ENCODE peak calls at places on chromosomes 5 and 9, in six cellular contexts. One of them, this sample, is unnamed.

GRCh38 chr5:9698125-9698848 is 68.1 kb upstream of the TAS2R1 start:
- DNase-seq in GM12891: no peak
- DNase-seq in stimulated activated CD4-positive, alpha-beta T cell treated with anti-CD3 and anti-CD28 coated beads, Interleukin-4, amount 100 ng/mL, for 1 hour: no peak
- DNase-seq in LoVo: no peak
- DNase-seq in Kasumi-1: no peak
- DNase-seq in hepatic stellate cell: no peak
- DNase-seq in this sample: no peak

GRCh38 chr5:159965031-159965837 is 43.7 kb upstream of the TTC1 start:
- DNase-seq in GM12891: no peak
- DNase-seq in stimulated activated CD4-positive, alpha-beta T cell treated with anti-CD3 and anti-CD28 coated beads, Interleukin-4, amount 100 ng/mL, for 1 hour: peak
- DNase-seq in LoVo: peak
- DNase-seq in Kasumi-1: peak
- DNase-seq in hepatic stellate cell: peak
- DNase-seq in this sample: peak

GRCh38 chr5:12691330-12691729 is 787.1 kb upstream of the CTNND2 start:
- DNase-seq in GM12891: no peak
- DNase-seq in stimulated activated CD4-positive, alpha-beta T cell treated with anti-CD3 and anti-CD28 coated beads, Interleukin-4, amount 100 ng/mL, for 1 hour: no peak
- DNase-seq in LoVo: no peak
- DNase-seq in Kasumi-1: no peak
- DNase-seq in hepatic stellate cell: no peak
- DNase-seq in this sample: no peak

GRCh38 chr9:114140850-114141249 is 14.5 kb upstream of the COL27A1 start:
- DNase-seq in GM12891: no peak
- DNase-seq in stimulated activated CD4-positive, alpha-beta T cell treated with anti-CD3 and anti-CD28 coated beads, Interleukin-4, amount 100 ng/mL, for 1 hour: no peak
- DNase-seq in LoVo: no peak
- DNase-seq in Kasumi-1: no peak
- DNase-seq in hepatic stellate cell: no peak
- DNase-seq in this sample: no peak

GRCh38 chr5:1048861-1049838 is 40.5 kb downstream of the NKD2 start:
- DNase-seq in GM12891: no peak
- DNase-seq in stimulated activated CD4-positive, alpha-beta T cell treated with anti-CD3 and anti-CD28 coated beads, Interleukin-4, amount 100 ng/mL, for 1 hour: no peak
- DNase-seq in LoVo: no peak
- DNase-seq in Kasumi-1: no peak
- DNase-seq in hepatic stellate cell: no peak
- DNase-seq in this sample: no peak

GRCh38 chr9:108351571-108351970 is 504.2 kb downstream of the ACTL7B start:
- DNase-seq in GM12891: no peak
- DNase-seq in stimulated activated CD4-positive, alpha-beta T cell treated with anti-CD3 and anti-CD28 coated beads, Interleukin-4, amount 100 ng/mL, for 1 hour: no peak
- DNase-seq in LoVo: no peak
- DNase-seq in Kasumi-1: no peak
- DNase-seq in hepatic stellate cell: no peak
- DNase-seq in this sample: no peak

GRCh38 chr9:76475691-76476090 is 16.7 kb downstream of the GCNT1 start:
- DNase-seq in GM12891: no peak
- DNase-seq in stimulated activated CD4-positive, alpha-beta T cell treated with anti-CD3 and anti-CD28 coated beads, Interleukin-4, amount 100 ng/mL, for 1 hour: no peak
- DNase-seq in LoVo: no peak
- DNase-seq in Kasumi-1: no peak
- DNase-seq in hepatic stellate cell: no peak
- DNase-seq in this sample: no peak

GRCh38 chr9:108347463-108348153 is 508.2 kb downstream of the ACTL7B start:
- DNase-seq in GM12891: no peak
- DNase-seq in stimulated activated CD4-positive, alpha-beta T cell treated with anti-CD3 and anti-CD28 coated beads, Interleukin-4, amount 100 ng/mL, for 1 hour: no peak
- DNase-seq in LoVo: no peak
- DNase-seq in Kasumi-1: no peak
- DNase-seq in hepatic stellate cell: no peak
- DNase-seq in this sample: no peak

GRCh38 chr5:124418390-124418789 is 328.0 kb downstream of the ZNF608 start:
- DNase-seq in GM12891: no peak
- DNase-seq in stimulated activated CD4-positive, alpha-beta T cell treated with anti-CD3 and anti-CD28 coated beads, Interleukin-4, amount 100 ng/mL, for 1 hour: no peak
- DNase-seq in LoVo: no peak
- DNase-seq in Kasumi-1: no peak
- DNase-seq in hepatic stellate cell: no peak
- DNase-seq in this sample: no peak

GRCh38 chr5:125298258-125298657 is 551.8 kb upstream of the ZNF608 start:
- DNase-seq in GM12891: no peak
- DNase-seq in stimulated activated CD4-positive, alpha-beta T cell treated with anti-CD3 and anti-CD28 coated beads, Interleukin-4, amount 100 ng/mL, for 1 hour: no peak
- DNase-seq in LoVo: no peak
- DNase-seq in Kasumi-1: no peak
- DNase-seq in hepatic stellate cell: no peak
- DNase-seq in this sample: no peak

GRCh38 chr9:127451681-127452480 is 571 bp downstream of the LRSAM1 start:
- DNase-seq in GM12891: peak
- DNase-seq in stimulated activated CD4-positive, alpha-beta T cell treated with anti-CD3 and anti-CD28 coated beads, Interleukin-4, amount 100 ng/mL, for 1 hour: peak
- DNase-seq in LoVo: peak
- DNase-seq in Kasumi-1: peak
- DNase-seq in hepatic stellate cell: peak
- DNase-seq in this sample: no peak

GRCh38 chr5:177476531-177477233 is 3.2 kb upstream of the DBN1 start:
- DNase-seq in GM12891: no peak
- DNase-seq in stimulated activated CD4-positive, alpha-beta T cell treated with anti-CD3 and anti-CD28 coated beads, Interleukin-4, amount 100 ng/mL, for 1 hour: no peak
- DNase-seq in LoVo: no peak
- DNase-seq in Kasumi-1: no peak
- DNase-seq in hepatic stellate cell: peak
- DNase-seq in this sample: no peak

GRCh38 chr9:97357056-97357455 is 49.6 kb downstream of the CCDC180 start:
- DNase-seq in GM12891: no peak
- DNase-seq in stimulated activated CD4-positive, alpha-beta T cell treated with anti-CD3 and anti-CD28 coated beads, Interleukin-4, amount 100 ng/mL, for 1 hour: no peak
- DNase-seq in LoVo: no peak
- DNase-seq in Kasumi-1: no peak
- DNase-seq in hepatic stellate cell: no peak
- DNase-seq in this sample: no peak

GRCh38 chr9:79300153-79300552 is 271.6 kb upstream of the TLE4 start:
- DNase-seq in GM12891: no peak
- DNase-seq in stimulated activated CD4-positive, alpha-beta T cell treated with anti-CD3 and anti-CD28 coated beads, Interleukin-4, amount 100 ng/mL, for 1 hour: no peak
- DNase-seq in LoVo: no peak
- DNase-seq in Kasumi-1: no peak
- DNase-seq in hepatic stellate cell: no peak
- DNase-seq in this sample: no peak

GRCh38 chr9:138053996-138054752 is 176.6 kb downstream of the CACNA1B start:
- DNase-seq in GM12891: no peak
- DNase-seq in stimulated activated CD4-positive, alpha-beta T cell treated with anti-CD3 and anti-CD28 coated beads, Interleukin-4, amount 100 ng/mL, for 1 hour: no peak
- DNase-seq in LoVo: no peak
- DNase-seq in Kasumi-1: no peak
- DNase-seq in hepatic stellate cell: no peak
- DNase-seq in this sample: no peak

GRCh38 chr5:160903076-160903475 is 51.1 kb upstream of the ATP10B start:
- DNase-seq in GM12891: no peak
- DNase-seq in stimulated activated CD4-positive, alpha-beta T cell treated with anti-CD3 and anti-CD28 coated beads, Interleukin-4, amount 100 ng/mL, for 1 hour: no peak
- DNase-seq in LoVo: no peak
- DNase-seq in Kasumi-1: no peak
- DNase-seq in hepatic stellate cell: no peak
- DNase-seq in this sample: no peak

GRCh38 chr5:113102121-113102531 is 125.5 kb downstream of the DCP2 start:
- DNase-seq in GM12891: no peak
- DNase-seq in stimulated activated CD4-positive, alpha-beta T cell treated with anti-CD3 and anti-CD28 coated beads, Interleukin-4, amount 100 ng/mL, for 1 hour: no peak
- DNase-seq in LoVo: no peak
- DNase-seq in Kasumi-1: no peak
- DNase-seq in hepatic stellate cell: no peak
- DNase-seq in this sample: no peak

GRCh38 chr5:1000329-1000728 is 8.3 kb upstream of the NKD2 start:
- DNase-seq in GM12891: no peak
- DNase-seq in stimulated activated CD4-positive, alpha-beta T cell treated with anti-CD3 and anti-CD28 coated beads, Interleukin-4, amount 100 ng/mL, for 1 hour: no peak
- DNase-seq in LoVo: no peak
- DNase-seq in Kasumi-1: no peak
- DNase-seq in hepatic stellate cell: no peak
- DNase-seq in this sample: no peak

GRCh38 chr9:99919930-99920329 is 13.5 kb downstream of the STX17 start:
- DNase-seq in GM12891: no peak
- DNase-seq in stimulated activated CD4-positive, alpha-beta T cell treated with anti-CD3 and anti-CD28 coated beads, Interleukin-4, amount 100 ng/mL, for 1 hour: no peak
- DNase-seq in LoVo: no peak
- DNase-seq in Kasumi-1: no peak
- DNase-seq in hepatic stellate cell: no peak
- DNase-seq in this sample: no peak

GRCh38 chr5:1039210-1039548 is 30.6 kb downstream of the NKD2 start:
- DNase-seq in GM12891: no peak
- DNase-seq in stimulated activated CD4-positive, alpha-beta T cell treated with anti-CD3 and anti-CD28 coated beads, Interleukin-4, amount 100 ng/mL, for 1 hour: no peak
- DNase-seq in LoVo: no peak
- DNase-seq in Kasumi-1: no peak
- DNase-seq in hepatic stellate cell: no peak
- DNase-seq in this sample: no peak

GRCh38 chr5:112012112-112012511 is 255.1 kb upstream of the NREP start:
- DNase-seq in GM12891: no peak
- DNase-seq in stimulated activated CD4-positive, alpha-beta T cell treated with anti-CD3 and anti-CD28 coated beads, Interleukin-4, amount 100 ng/mL, for 1 hour: no peak
- DNase-seq in LoVo: no peak
- DNase-seq in Kasumi-1: no peak
- DNase-seq in hepatic stellate cell: no peak
- DNase-seq in this sample: no peak

GRCh38 chr5:109418752-109419352 is 9.1 kb upstream of the PJA2 start:
- DNase-seq in GM12891: no peak
- DNase-seq in stimulated activated CD4-positive, alpha-beta T cell treated with anti-CD3 and anti-CD28 coated beads, Interleukin-4, amount 100 ng/mL, for 1 hour: no peak
- DNase-seq in LoVo: no peak
- DNase-seq in Kasumi-1: no peak
- DNase-seq in hepatic stellate cell: no peak
- DNase-seq in this sample: no peak

GRCh38 chr5:33936004-33936380 is 194 bp upstream of the RXFP3 start:
- DNase-seq in GM12891: peak
- DNase-seq in stimulated activated CD4-positive, alpha-beta T cell treated with anti-CD3 and anti-CD28 coated beads, Interleukin-4, amount 100 ng/mL, for 1 hour: peak
- DNase-seq in LoVo: no peak
- DNase-seq in Kasumi-1: peak
- DNase-seq in hepatic stellate cell: peak
- DNase-seq in this sample: no peak

GRCh38 chr9:137757613-137758029 is 120.0 kb upstream of the CACNA1B start:
- DNase-seq in GM12891: no peak
- DNase-seq in stimulated activated CD4-positive, alpha-beta T cell treated with anti-CD3 and anti-CD28 coated beads, Interleukin-4, amount 100 ng/mL, for 1 hour: peak
- DNase-seq in LoVo: peak
- DNase-seq in Kasumi-1: no peak
- DNase-seq in hepatic stellate cell: peak
- DNase-seq in this sample: peak

GRCh38 chr5:32504923-32505596 is 60.5 kb upstream of the ZFR start:
- DNase-seq in GM12891: no peak
- DNase-seq in stimulated activated CD4-positive, alpha-beta T cell treated with anti-CD3 and anti-CD28 coated beads, Interleukin-4, amount 100 ng/mL, for 1 hour: no peak
- DNase-seq in LoVo: no peak
- DNase-seq in Kasumi-1: peak
- DNase-seq in hepatic stellate cell: peak
- DNase-seq in this sample: no peak

GRCh38 chr9:93468763-93469456 is 15.5 kb upstream of the FAM120AOS start:
- DNase-seq in GM12891: no peak
- DNase-seq in stimulated activated CD4-positive, alpha-beta T cell treated with anti-CD3 and anti-CD28 coated beads, Interleukin-4, amount 100 ng/mL, for 1 hour: no peak
- DNase-seq in LoVo: peak
- DNase-seq in Kasumi-1: no peak
- DNase-seq in hepatic stellate cell: peak
- DNase-seq in this sample: no peak

GRCh38 chr5:93995126-93995621 is 253.8 kb upstream of the POU5F2 start:
- DNase-seq in GM12891: no peak
- DNase-seq in stimulated activated CD4-positive, alpha-beta T cell treated with anti-CD3 and anti-CD28 coated beads, Interleukin-4, amount 100 ng/mL, for 1 hour: no peak
- DNase-seq in LoVo: no peak
- DNase-seq in Kasumi-1: no peak
- DNase-seq in hepatic stellate cell: no peak
- DNase-seq in this sample: no peak

GRCh38 chr9:137799630-137799983 is 78.0 kb upstream of the CACNA1B start:
- DNase-seq in GM12891: no peak
- DNase-seq in stimulated activated CD4-positive, alpha-beta T cell treated with anti-CD3 and anti-CD28 coated beads, Interleukin-4, amount 100 ng/mL, for 1 hour: no peak
- DNase-seq in LoVo: no peak
- DNase-seq in Kasumi-1: no peak
- DNase-seq in hepatic stellate cell: no peak
- DNase-seq in this sample: no peak

GRCh38 chr5:1901081-1901480 is 18.4 kb upstream of the IRX4 start:
- DNase-seq in GM12891: no peak
- DNase-seq in stimulated activated CD4-positive, alpha-beta T cell treated with anti-CD3 and anti-CD28 coated beads, Interleukin-4, amount 100 ng/mL, for 1 hour: no peak
- DNase-seq in LoVo: no peak
- DNase-seq in Kasumi-1: no peak
- DNase-seq in hepatic stellate cell: no peak
- DNase-seq in this sample: no peak

GRCh38 chr5:125492977-125493376 is 746.5 kb upstream of the ZNF608 start:
- DNase-seq in GM12891: no peak
- DNase-seq in stimulated activated CD4-positive, alpha-beta T cell treated with anti-CD3 and anti-CD28 coated beads, Interleukin-4, amount 100 ng/mL, for 1 hour: no peak
- DNase-seq in LoVo: no peak
- DNase-seq in Kasumi-1: no peak
- DNase-seq in hepatic stellate cell: no peak
- DNase-seq in this sample: no peak

GRCh38 chr5:149426931-149427330 is 47.8 kb upstream of the IL17B start:
- DNase-seq in GM12891: no peak
- DNase-seq in stimulated activated CD4-positive, alpha-beta T cell treated with anti-CD3 and anti-CD28 coated beads, Interleukin-4, amount 100 ng/mL, for 1 hour: no peak
- DNase-seq in LoVo: peak
- DNase-seq in Kasumi-1: no peak
- DNase-seq in hepatic stellate cell: no peak
- DNase-seq in this sample: no peak

GRCh38 chr5:66013906-66014305 is 87.5 kb downstream of the ERBIN start:
- DNase-seq in GM12891: no peak
- DNase-seq in stimulated activated CD4-positive, alpha-beta T cell treated with anti-CD3 and anti-CD28 coated beads, Interleukin-4, amount 100 ng/mL, for 1 hour: no peak
- DNase-seq in LoVo: no peak
- DNase-seq in Kasumi-1: no peak
- DNase-seq in hepatic stellate cell: no peak
- DNase-seq in this sample: no peak

GRCh38 chr9:89635816-89636215 is 31.0 kb downstream of the GADD45G start:
- DNase-seq in GM12891: no peak
- DNase-seq in stimulated activated CD4-positive, alpha-beta T cell treated with anti-CD3 and anti-CD28 coated beads, Interleukin-4, amount 100 ng/mL, for 1 hour: no peak
- DNase-seq in LoVo: no peak
- DNase-seq in Kasumi-1: no peak
- DNase-seq in hepatic stellate cell: no peak
- DNase-seq in this sample: no peak

GRCh38 chr5:73625905-73626811 is at the start of gene ARHGEF28:
- DNase-seq in GM12891: peak
- DNase-seq in stimulated activated CD4-positive, alpha-beta T cell treated with anti-CD3 and anti-CD28 coated beads, Interleukin-4, amount 100 ng/mL, for 1 hour: peak
- DNase-seq in LoVo: peak
- DNase-seq in Kasumi-1: no peak
- DNase-seq in hepatic stellate cell: peak
- DNase-seq in this sample: no peak

GRCh38 chr5:155259648-155260047 is 246.1 kb downstream of the KIF4B start:
- DNase-seq in GM12891: no peak
- DNase-seq in stimulated activated CD4-positive, alpha-beta T cell treated with anti-CD3 and anti-CD28 coated beads, Interleukin-4, amount 100 ng/mL, for 1 hour: no peak
- DNase-seq in LoVo: no peak
- DNase-seq in Kasumi-1: no peak
- DNase-seq in hepatic stellate cell: no peak
- DNase-seq in this sample: no peak

GRCh38 chr5:140365282-140365681 is 5.3 kb downstream of the SLC4A9 start:
- DNase-seq in GM12891: no peak
- DNase-seq in stimulated activated CD4-positive, alpha-beta T cell treated with anti-CD3 and anti-CD28 coated beads, Interleukin-4, amount 100 ng/mL, for 1 hour: no peak
- DNase-seq in LoVo: peak
- DNase-seq in Kasumi-1: no peak
- DNase-seq in hepatic stellate cell: no peak
- DNase-seq in this sample: no peak